ENCODE peak calls at places on chromosomes 2 and 18, in six cellular contexts. F is mesendoderm; V is effector memory CD8-positive, alpha-beta T cell; I is astrocyte of the spinal cord; G is ELR; E is amygdala. Z is an unnamed sample.
A peak's percentile ranks its signal among the peaks of the same experiment; 100 is the strongest.

GRCh38 chr18:56112013-56112749 is 524.2 kb upstream of the TCF4 start:
- DNase-seq in E (no peak), G (peak; percentile 39), F (no peak), V (no peak), I (no peak), Z (no peak)

GRCh38 chr2:177883177-177883576 is 189.4 kb downstream of the PDE11A start:
- DNase-seq in G (no peak), E (no peak), V (no peak), I (no peak), F (no peak), Z (no peak)

GRCh38 chr2:239322414-239323086 is 78.3 kb downstream of the HDAC4 start:
- DNase-seq in V (peak; percentile 10), F (no peak), E (no peak), I (peak; percentile 63), G (peak; percentile 74), Z (no peak)

GRCh38 chr18:73807551-73808192 is 340.0 kb downstream of the FBXO15 start:
- DNase-seq in F (no peak), I (no peak), G (no peak), V (no peak), E (no peak), Z (no peak)

GRCh38 chr2:29014811-29015414 is 33.8 kb downstream of the TOGARAM2 start:
- DNase-seq in V (peak; percentile 73), G (peak; percentile 64), E (no peak), F (no peak), I (peak; percentile 85), Z (peak; percentile 60)

GRCh38 chr2:232875256-232876070 is 5.4 kb downstream of the SNORC start:
- DNase-seq in F (no peak), I (no peak), V (no peak), G (no peak), E (peak; percentile 45), Z (no peak)

GRCh38 chr2:124027182-124027581 is 2.1 kb downstream of the CNTNAP5 start:
- DNase-seq in I (peak; percentile 35), G (peak; percentile 56), F (peak; percentile 89), E (peak; percentile 7), V (no peak), Z (no peak)

GRCh38 chr2:53438692-53439091 is 328.9 kb upstream of the CHAC2 start:
- DNase-seq in V (no peak), G (no peak), F (no peak), I (no peak), E (no peak), Z (no peak)

GRCh38 chr2:60516383-60516811 is 37.1 kb downstream of the BCL11A start:
- DNase-seq in G (peak; percentile 52), F (peak; percentile 71), E (no peak), V (no peak), I (peak; percentile 95), Z (no peak)

GRCh38 chr2:202035089-202035940 is 1.7 kb downstream of the FZD7 start:
- DNase-seq in F (peak; percentile 82), V (no peak), G (peak; percentile 62), I (peak; percentile 86), E (no peak), Z (no peak)

GRCh38 chr2:110679337-110679707 is 1.5 kb upstream of the BUB1 start:
- DNase-seq in V (no peak), I (no peak), F (no peak), E (no peak), G (peak; percentile 43), Z (no peak)

GRCh38 chr18:79575891-79576685 is 103.5 kb upstream of the CTDP1 start:
- DNase-seq in F (no peak), I (peak; percentile 64), E (no peak), V (no peak), G (no peak), Z (no peak)

GRCh38 chr2:98896944-98897343 is 39.1 kb downstream of the CRACDL start:
- DNase-seq in V (no peak), I (no peak), F (no peak), G (no peak), E (no peak), Z (no peak)

GRCh38 chr2:31889044-31889443 is 121.8 kb downstream of the MEMO1 start:
- DNase-seq in G (no peak), V (no peak), F (no peak), E (no peak), I (no peak), Z (no peak)

GRCh38 chr18:37471619-37472018 is 94.0 kb downstream of the CELF4 start:
- DNase-seq in G (no peak), E (no peak), I (no peak), V (no peak), F (no peak), Z (no peak)

GRCh38 chr2:92073815-92074548 is 2797.2 kb upstream of the TEKT4 start:
- DNase-seq in G (no peak), I (no peak), V (no peak), E (no peak), F (no peak), Z (no peak)

GRCh38 chr2:12325806-12326205 is 390.9 kb upstream of the TRIB2 start:
- DNase-seq in G (peak; percentile 81), E (no peak), I (peak; percentile 66), F (peak; percentile 58), V (no peak), Z (no peak)

GRCh38 chr18:21740474-21740723 is 193 bp upstream of the MIB1 start:
- DNase-seq in I (no peak), F (no peak), G (peak; percentile 97), E (no peak), V (no peak), Z (peak; percentile 96)

GRCh38 chr2:121699421-121700328 is 37.0 kb downstream of the NIFK start:
- DNase-seq in G (peak; percentile 92), V (peak; percentile 85), I (peak; percentile 70), E (no peak), F (peak; percentile 81), Z (peak; percentile 89)

GRCh38 chr2:240131941-240132650 is 4.0 kb downstream of the COPS9 start:
- DNase-seq in I (no peak), V (no peak), F (no peak), G (no peak), E (no peak), Z (no peak)